ENCODE peak calls at places on chromosomes 2 and 18, in eight cellular contexts. F is body of pancreas, Y is A549, D is suprapubic skin, C is HCT116, Z is IMR-90, U is uterus, G is HepG2. W is an unnamed sample. For H3K9me3, the result is how much of the 10 kb centered on the place peaks cover.

GRCh38 chr2:1990724-1991123 is 246.4 kb upstream of the PXDN start:
- DNase-seq in Z (no peak), D (no peak), Y (no peak), C (no peak), F (peak), G (no peak), U (no peak), W (no peak)

GRCh38 chr2:3768960-3769765 is 65.8 kb downstream of the DCDC2C start:
- DNase-seq in U (no peak), Z (no peak), G (no peak), C (no peak), Y (no peak), D (no peak), F (no peak), W (no peak)

GRCh38 chr2:108220942-108221541 is 18.7 kb upstream of the SULT1C3 start:
- DNase-seq in G (no peak), Y (no peak), Z (no peak), U (no peak), D (no peak), C (no peak), F (no peak), W (no peak)

GRCh38 chr2:176129013-176129796 is at the start of gene HOXD8:
- DNase-seq in F (no peak), C (peak), Z (peak), U (peak), D (peak), G (no peak), Y (peak), W (peak)

GRCh38 chr2:101119431-101119830 is 31.8 kb downstream of the TBC1D8 start:
- DNase-seq in D (no peak), C (no peak), U (peak), F (peak), G (no peak), Y (no peak), Z (peak), W (peak)

GRCh38 chr2:226483745-226484619 is 315.6 kb downstream of the IRS1 start:
- DNase-seq in G (peak), Z (peak), U (no peak), D (no peak), Y (no peak), C (no peak), F (no peak), W (no peak)

GRCh38 chr2:106624787-106625369 is 137.7 kb downstream of the CD8B2 start:
- DNase-seq in Z (no peak), F (no peak), Y (no peak), U (no peak), D (no peak), C (no peak), G (no peak), W (no peak)

GRCh38 chr2:69271831-69272257 is 115.2 kb downstream of the GFPT1 start:
- DNase-seq in G (no peak), Y (no peak), Z (peak), D (no peak), U (peak), C (no peak), F (no peak), W (no peak)

GRCh38 chr2:75481041-75481836 is 79.5 kb downstream of the EVA1A start:
- DNase-seq in Y (no peak), G (peak), D (no peak), F (peak), C (peak), Z (peak), U (no peak), W (no peak)

GRCh38 chr2:240045098-240045497 is 8.2 kb downstream of the OR6B3 start:
- DNase-seq in U (no peak), Y (no peak), Z (no peak), F (no peak), C (no peak), G (no peak), D (no peak), W (no peak)

GRCh38 chr2:168951871-168952270 is 50.8 kb downstream of the G6PC2 start:
- DNase-seq in Z (no peak), Y (no peak), G (no peak), U (no peak), F (no peak), D (no peak), C (no peak), W (no peak)

GRCh38 chr18:76995896-76996295 is 136.7 kb downstream of the MBP start:
- DNase-seq in U (no peak), Z (no peak), C (no peak), G (no peak), Y (no peak), F (no peak), D (no peak), W (no peak)

GRCh38 chr2:142980246-142981068 is 103.0 kb downstream of the KYNU start:
- DNase-seq in C (peak), F (no peak), G (peak), D (no peak), U (no peak), Z (peak), Y (peak), W (no peak)

GRCh38 chr2:197294260-197294659 is 16.3 kb downstream of the ANKRD44 start:
- DNase-seq in Y (no peak), U (no peak), G (no peak), C (no peak), F (no peak), Z (no peak), D (no peak), W (no peak)

GRCh38 chr2:168841445-168841844 is 39.0 kb downstream of the NOSTRIN start:
- DNase-seq in F (peak), G (no peak), Z (no peak), Y (no peak), D (no peak), U (no peak), C (no peak), W (no peak)

GRCh38 chr2:19933351-19933981 is 31.7 kb upstream of the TTC32 start:
- DNase-seq in G (peak), C (no peak), Z (peak), F (no peak), U (no peak), D (no peak), Y (peak), W (no peak)

GRCh38 chr2:19929226-19929625 is 27.4 kb upstream of the TTC32 start:
- DNase-seq in Z (no peak), C (no peak), Y (no peak), G (no peak), U (no peak), D (no peak), F (no peak), W (no peak)

GRCh38 chr2:19936203-19936602 is 34.4 kb upstream of the TTC32 start:
- DNase-seq in D (no peak), U (no peak), C (no peak), F (no peak), Y (no peak), Z (no peak), G (peak), W (no peak)

GRCh38 chr2:19936979-19937378 is 35.2 kb upstream of the TTC32 start:
- DNase-seq in U (no peak), Y (no peak), Z (no peak), G (no peak), D (no peak), C (no peak), F (no peak), W (no peak)

GRCh38 chr2:19932928-19933327 is 31.1 kb upstream of the TTC32 start:
- DNase-seq in F (no peak), Y (no peak), D (no peak), U (no peak), C (no peak), Z (no peak), G (no peak), W (no peak)
- TF ChIP-seq POLR2A in F (no peak), Y (no peak), D (no peak), U (no peak), C (no peak), Z (no peak), G (no peak), W (no peak)

GRCh38 chr2:95021015-95021399 is 4.5 kb upstream of the MAL start:
- DNase-seq in U (no peak), G (no peak), F (no peak), D (no peak), Y (no peak), Z (no peak), C (no peak), W (no peak)

GRCh38 chr2:95019572-95019971 is 5.9 kb upstream of the MAL start:
- DNase-seq in Y (no peak), D (no peak), C (no peak), F (no peak), U (no peak), Z (no peak), G (no peak), W (no peak)

GRCh38 chr2:95021847-95022246 is 3.7 kb upstream of the MAL start:
- DNase-seq in Y (no peak), D (no peak), C (no peak), U (no peak), F (no peak), G (no peak), Z (no peak), W (no peak)

GRCh38 chr2:95018861-95019550 is 6.5 kb upstream of the MAL start:
- DNase-seq in D (no peak), C (no peak), Z (no peak), F (no peak), Y (no peak), U (no peak), G (no peak), W (no peak)

GRCh38 chr2:95020275-95021014 is 5.1 kb upstream of the MAL start:
- DNase-seq in G (no peak), Y (no peak), Z (no peak), D (no peak), F (no peak), U (no peak), C (no peak), W (no peak)
- H3K9me3 ChIP-seq in G (under half), Y (under half), Z (under half), D (under half), F (under half), U (under half), C (under half), W (under half)

GRCh38 chr2:98464772-98465310 is 20.2 kb downstream of the INPP4A start:
- DNase-seq in Z (no peak), F (no peak), U (no peak), D (no peak), Y (no peak), C (no peak), G (no peak), W (no peak)

GRCh38 chr2:98463988-98464771 is 19.5 kb downstream of the INPP4A start:
- DNase-seq in D (no peak), U (no peak), F (no peak), Y (no peak), G (no peak), Z (no peak), C (no peak), W (no peak)

GRCh38 chr2:98463551-98463971 is 18.9 kb downstream of the INPP4A start:
- DNase-seq in U (no peak), G (no peak), D (no peak), Z (no peak), Y (no peak), C (no peak), F (no peak), W (no peak)

GRCh38 chr2:98461650-98462049 is 17.0 kb downstream of the INPP4A start:
- DNase-seq in G (no peak), D (no peak), Y (no peak), F (peak), C (no peak), Z (no peak), U (no peak), W (no peak)

GRCh38 chr2:98463081-98463481 is 18.4 kb downstream of the INPP4A start:
- DNase-seq in C (no peak), G (no peak), U (no peak), F (no peak), Y (no peak), Z (no peak), D (no peak), W (no peak)
- TF ChIP-seq CTCF in C (no peak), G (no peak), U (no peak), F (no peak), Y (no peak), Z (no peak), D (no peak), W (no peak)

GRCh38 chr18:22980394-22980793 is 47.3 kb downstream of the RBBP8 start:
- DNase-seq in Z (no peak), Y (no peak), C (no peak), D (no peak), G (no peak), F (no peak), U (no peak), W (no peak)
- TF ChIP-seq POLR2A in Z (no peak), Y (no peak), C (no peak), D (no peak), G (no peak), F (no peak), U (no peak), W (no peak)

GRCh38 chr18:49446481-49446880 is 14.0 kb downstream of the DYM start:
- DNase-seq in Y (no peak), D (no peak), C (no peak), Z (peak), F (no peak), U (no peak), G (no peak), W (no peak)

GRCh38 chr18:49444599-49444998 is 15.8 kb downstream of the DYM start:
- DNase-seq in G (no peak), U (no peak), Y (no peak), F (no peak), D (no peak), C (no peak), Z (no peak), W (no peak)

GRCh38 chr18:49443837-49444236 is 16.6 kb downstream of the DYM start:
- DNase-seq in G (no peak), Y (no peak), D (no peak), U (no peak), Z (no peak), F (no peak), C (no peak), W (no peak)

DNA sequence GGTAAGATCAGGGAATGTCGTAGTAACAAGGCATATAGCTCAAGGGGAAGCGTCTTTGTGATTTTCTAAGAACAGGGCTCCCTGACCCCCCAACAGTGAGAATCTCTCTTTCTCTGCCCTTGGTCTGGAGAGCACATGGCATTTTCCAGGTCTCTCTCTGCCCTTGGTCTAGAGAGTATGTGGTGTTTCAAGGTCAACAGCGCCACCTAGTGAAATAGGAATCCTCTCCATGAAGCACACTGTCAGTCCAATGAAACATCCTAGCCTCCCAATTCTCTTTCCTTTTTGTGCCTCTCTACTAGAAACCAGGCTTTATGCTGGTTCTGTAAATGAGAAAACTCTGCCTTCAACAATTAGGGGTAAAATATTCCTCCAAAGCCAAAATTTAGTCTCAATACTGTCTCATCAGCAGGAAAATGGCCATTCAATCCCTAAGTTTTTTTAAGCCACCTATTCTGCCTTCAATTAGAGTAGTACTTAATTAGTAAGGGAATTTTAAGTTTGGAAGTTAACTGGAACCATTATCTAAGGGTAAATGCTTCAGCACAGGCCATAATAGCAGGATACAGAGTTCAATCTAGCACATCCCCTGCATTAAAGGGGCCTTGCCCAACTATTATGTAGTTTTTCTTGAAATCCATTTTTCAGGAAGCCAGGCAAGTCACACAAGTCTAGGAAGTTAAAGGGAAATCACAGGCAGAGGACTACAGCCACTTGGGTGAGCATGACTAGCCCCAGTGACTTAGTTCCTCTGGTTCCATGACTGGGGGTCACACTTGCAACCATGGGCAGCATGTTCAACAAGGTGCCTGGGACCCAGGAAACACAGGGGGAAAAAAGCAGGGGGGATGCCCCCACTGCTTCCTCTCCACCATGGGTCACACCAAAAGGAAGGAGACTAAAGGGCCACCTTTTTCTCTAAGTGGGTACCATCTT is 12.4 kb downstream of the DYM start:
- DNase-seq in F (no peak), D (no peak), U (no peak), Y (peak), Z (peak), C (peak), G (peak), W (no peak)
- H3K9me3 ChIP-seq in F (under half), D (under half), U (under half), Y (under half), Z (under half), C (under half), G (under half), W (under half)

GRCh38 chr2:173752152-173752551 is 213.0 kb downstream of the SP3 start:
- DNase-seq in U (no peak), F (no peak), D (no peak), C (peak), Z (no peak), Y (no peak), G (no peak), W (no peak)
- TF ChIP-seq CTCF in U (no peak), F (no peak), D (no peak), C (peak), Z (peak), Y (peak), G (no peak), W (no peak)

GRCh38 chr2:218257390-218257981 is 3.3 kb upstream of the GPBAR1 start:
- DNase-seq in D (peak), Z (no peak), Y (no peak), F (peak), C (peak), U (no peak), G (no peak), W (no peak)
- TF ChIP-seq POLR2A in D (no peak), Z (no peak), Y (no peak), F (no peak), C (no peak), U (no peak), G (no peak), W (no peak)

GRCh38 chr18:66825347-66825746 is 221.5 kb upstream of the CDH19 start:
- DNase-seq in Y (no peak), U (no peak), F (no peak), D (no peak), Z (no peak), C (no peak), G (no peak), W (no peak)
- H3K9me3 ChIP-seq in Y (under half), U (under half), F (under half), D (under half), Z (under half), C (under half), G (under half), W (under half)

GRCh38 chr2:42928692-42929576 is 136.6 kb upstream of the HAAO start:
- DNase-seq in U (no peak), Z (peak), F (peak), G (peak), Y (peak), C (no peak), D (no peak), W (no peak)
- TF ChIP-seq CTCF in U (peak), Z (peak), F (peak), G (peak), Y (peak), C (peak), D (no peak), W (no peak)

DNA sequence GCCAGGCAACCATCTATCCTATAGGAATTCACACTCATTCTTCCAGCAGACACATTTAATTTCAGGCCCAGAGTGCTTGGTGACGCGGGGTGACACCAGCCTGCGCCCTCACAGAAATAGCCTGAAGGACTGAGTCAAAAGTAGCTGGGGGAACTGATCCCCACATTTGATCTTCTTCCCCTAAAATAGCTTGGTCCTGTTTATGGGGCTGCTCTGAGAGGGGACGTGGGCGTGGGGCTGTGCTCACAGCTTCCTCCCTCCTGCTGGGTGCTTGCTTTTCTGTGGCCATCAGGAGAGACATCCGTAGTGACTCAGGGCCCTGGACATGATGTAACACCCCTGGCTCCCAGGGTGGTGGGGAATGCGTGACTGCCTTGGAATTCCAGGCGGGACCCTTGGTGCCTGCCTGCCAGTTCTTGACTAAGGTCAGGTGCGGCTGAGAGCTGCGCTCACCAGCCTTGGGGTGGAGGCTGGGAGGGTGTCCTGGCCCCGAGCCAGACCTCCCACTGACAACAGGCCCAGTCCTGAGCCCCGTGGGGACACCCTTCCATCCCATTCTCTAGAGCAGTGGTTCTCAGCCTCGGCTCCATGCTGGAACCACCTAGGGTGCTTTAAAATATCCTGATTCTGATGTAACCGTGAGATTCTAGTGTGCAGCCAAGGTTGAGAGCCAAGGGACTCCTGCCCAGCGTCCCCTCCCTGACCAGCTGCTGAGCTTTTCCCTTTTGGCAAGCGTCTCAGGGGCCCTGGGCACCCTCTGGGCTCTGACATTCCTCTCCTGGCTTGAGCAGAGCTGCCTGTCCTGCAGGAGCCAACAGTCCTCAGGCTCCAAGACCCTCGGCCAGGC is 47.4 kb upstream of the SMAD7 start:
- DNase-seq in U (peak), Z (peak), F (peak), Y (peak), C (peak), G (peak), D (peak), W (no peak)
- TF ChIP-seq POLR2A in U (no peak), Z (peak), F (no peak), Y (no peak), C (no peak), G (no peak), D (no peak), W (no peak)